ENCODE peak calls at places on chromosomes 6 and 20, in six cellular contexts. S is BE2C, J is foreskin fibroblast, G is cardiac muscle cell, N is colonic mucosa, K is HepG2. A is an unnamed sample.

GRCh38 chr20:51731771-51732453 is 36.3 kb downstream of the ATP9A start:
- DNase-seq in S (no peak), J (peak), G (no peak), N (no peak), K (no peak), A (no peak)

GRCh38 chr6:149560736-149561135 is 5.4 kb upstream of the GINM1 start:
- DNase-seq in S (peak), J (no peak), G (peak), N (no peak), K (no peak), A (no peak)

GRCh38 chr20:56630506-56631317 is 1.6 kb downstream of the TFAP2C start:
- DNase-seq in S (no peak), J (peak), G (peak), N (peak), K (no peak), A (peak)

GRCh38 chr6:80623066-80623815 is 516.8 kb downstream of the BCKDHB start:
- DNase-seq in S (no peak), J (no peak), G (no peak), N (no peak), K (no peak), A (no peak)

GRCh38 chr20:15890358-15890982 is 682.8 kb downstream of the KIF16B start:
- DNase-seq in S (no peak), J (no peak), G (no peak), N (no peak), K (no peak), A (no peak)

GRCh38 chr20:52420805-52421204 is 229.2 kb upstream of the ZFP64 start:
- DNase-seq in S (no peak), J (no peak), G (no peak), N (no peak), K (no peak), A (no peak)

GRCh38 chr20:58264271-58264670 is 35.8 kb upstream of the ANKRD60 start:
- DNase-seq in S (no peak), J (no peak), G (no peak), N (peak), K (no peak), A (no peak)

GRCh38 chr6:119350202-119351004 is 842 bp upstream of the MAN1A1 start:
- DNase-seq in S (no peak), J (peak), G (peak), N (peak), K (peak), A (no peak)

GRCh38 chr6:152630832-152631231 is 6.3 kb downstream of the SYNE1 start:
- DNase-seq in S (no peak), J (no peak), G (no peak), N (no peak), K (no peak), A (no peak)

GRCh38 chr20:45097485-45098095 is 3.3 kb downstream of the KCNS1 start:
- DNase-seq in S (no peak), J (no peak), G (no peak), N (peak), K (no peak), A (no peak)
- TF ChIP-seq CTCF in S (no peak), J (no peak), G (peak), N (peak), K (no peak), A (no peak)

DNA sequence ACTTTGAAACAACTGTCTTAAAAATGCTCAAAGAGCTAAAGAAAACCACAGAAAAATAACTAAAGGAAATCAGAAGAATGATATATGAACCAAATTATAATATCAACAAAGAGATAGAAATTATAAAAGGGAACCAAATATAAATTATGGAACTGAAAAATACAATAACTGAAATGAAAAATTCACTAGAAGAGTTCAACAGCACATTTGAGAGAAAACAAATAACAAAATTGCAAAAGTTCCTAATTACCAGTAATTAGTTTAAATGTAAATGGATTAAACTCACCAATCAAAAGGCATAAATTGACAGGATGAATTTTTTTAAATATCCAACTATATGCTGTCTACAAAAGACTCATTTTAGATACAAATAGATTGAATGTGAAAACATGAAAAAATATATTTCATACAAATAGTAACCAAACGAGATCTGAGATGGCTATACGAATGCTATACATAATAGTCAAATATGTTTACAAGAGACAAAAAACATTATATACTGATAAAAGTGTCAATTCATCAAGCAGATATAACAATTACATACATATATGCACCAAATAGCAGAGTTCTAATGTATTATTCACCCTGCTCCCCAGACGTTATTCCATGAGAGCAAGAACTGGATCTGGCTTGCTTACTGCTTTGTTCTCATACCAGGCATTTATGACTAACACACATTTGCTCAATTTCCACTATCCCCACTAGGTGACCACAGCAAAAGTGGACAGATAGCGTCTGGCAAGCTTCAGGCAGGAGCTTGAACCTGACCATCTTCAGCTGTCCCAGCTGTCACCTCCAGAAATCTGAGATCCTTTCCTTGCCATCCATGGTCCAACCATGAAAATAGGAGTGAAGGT is 72.4 kb upstream of the SIRPA start:
- DNase-seq in S (no peak), J (no peak), G (no peak), N (no peak), K (peak), A (no peak)
- TF ChIP-seq CTCF in S (no peak), J (no peak), G (peak), N (no peak), K (no peak), A (no peak)

DNA sequence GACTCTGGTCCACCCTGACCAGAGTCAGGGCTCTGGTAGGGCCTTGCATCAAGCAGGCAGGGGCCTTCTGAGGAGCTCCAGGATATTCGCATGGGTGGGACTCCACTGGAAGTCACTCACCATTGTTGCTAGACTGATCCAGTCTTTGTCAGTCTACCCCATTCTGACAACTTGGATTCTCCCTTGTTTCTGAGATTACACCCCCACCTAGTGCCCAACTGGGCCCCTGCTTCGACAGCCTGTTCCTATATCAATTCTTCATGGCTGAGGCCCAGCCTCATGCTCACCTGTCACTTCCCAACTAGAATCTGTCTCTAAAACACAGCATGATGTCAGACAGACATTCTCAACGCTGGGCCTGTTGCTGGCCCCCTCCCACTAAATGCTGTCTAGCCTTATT is 5.2 kb downstream of the SLC35D3 start:
- DNase-seq in S (peak), J (no peak), G (no peak), N (no peak), K (peak), A (no peak)
- TF ChIP-seq CTCF in S (peak), J (peak), G (peak), N (no peak), K (peak), A (no peak)

GRCh38 chr6:1336246-1336843 is 24.4 kb downstream of the FOXQ1 start:
- DNase-seq in S (no peak), J (no peak), G (no peak), N (peak), K (peak), A (no peak)
- TF ChIP-seq CTCF in S (no peak), J (peak), G (peak), N (peak), K (peak), A (no peak)